ENCODE peak calls at places on chromosomes 3 and 15, in ten cellular contexts. K is upper lobe of right lung, Z is cardiac fibroblast, A is fibroblast of villous mesenchyme, N is left ventricle myocardium inferior, I is OCI-LY7, Y is brain microvascular endothelial cell, O is fibroblast of lung, H is lower lobe of right lung, G is cardiac muscle cell. W is an unnamed sample.
A peak's percentile ranks its signal among the peaks of the same experiment; 100 is the strongest.

GRCh38 chr15:75202251-75203016 is 752 bp downstream of the C15orf39 start:
- DNase-seq in I (peak; percentile 93), K (peak; percentile 91), A (peak; percentile 87), O (peak; percentile 61), H (peak; percentile 91), Z (peak; percentile 75), N (peak; percentile 82), Y (peak; percentile 48), G (peak; percentile 74), W (peak; percentile 85)

GRCh38 chr15:37137221-37137620 is 36.9 kb upstream of the MEIS2 start:
- DNase-seq in K (no peak), I (no peak), Z (no peak), N (no peak), Y (no peak), G (no peak), A (no peak), O (peak; percentile 22), H (no peak), W (no peak)

GRCh38 chr15:58066042-58066867 is 744 bp upstream of the ALDH1A2 start:
- DNase-seq in Z (peak; percentile 51), Y (peak; percentile 6), G (peak; percentile 71), N (peak; percentile 67), I (peak; percentile 9), A (peak; percentile 35), K (peak; percentile 87), H (peak; percentile 81), O (peak; percentile 20), W (peak; percentile 29)

GRCh38 chr3:12758025-12758830 is 831 bp downstream of the TMEM40 start:
- DNase-seq in I (no peak), A (peak; percentile 68), Z (peak; percentile 67), K (no peak), H (peak; percentile 58), Y (peak; percentile 59), N (peak; percentile 34), G (peak; percentile 81), O (peak; percentile 57), W (peak; percentile 64)

GRCh38 chr3:22175899-22176298 is 424.9 kb upstream of the ZNF385D start:
- DNase-seq in O (no peak), N (no peak), A (no peak), Y (no peak), I (no peak), K (no peak), G (peak; percentile 12), Z (peak; percentile 19), H (no peak), W (peak; percentile 5)

GRCh38 chr15:44194397-44195150 is 497 bp downstream of the FRMD5 start:
- DNase-seq in G (peak; percentile 83), I (no peak), K (peak; percentile 68), H (peak; percentile 51), Y (peak; percentile 90), O (peak; percentile 89), N (peak; percentile 18), A (peak; percentile 34), Z (peak; percentile 73), W (peak; percentile 20)

GRCh38 chr3:57756528-57757401 is 656 bp downstream of the SLMAP start:
- DNase-seq in O (peak; percentile 74), Y (peak; percentile 49), N (peak; percentile 35), I (peak; percentile 60), K (peak; percentile 75), G (peak; percentile 58), Z (peak; percentile 75), A (peak; percentile 57), H (peak; percentile 67), W (peak; percentile 64)

GRCh38 chr3:98796334-98796733 is 33.2 kb downstream of the ST3GAL6 start:
- DNase-seq in G (no peak), A (no peak), Y (no peak), Z (no peak), K (no peak), N (no peak), I (no peak), O (no peak), H (no peak), W (no peak)

GRCh38 chr3:22728406-22728805 is 474.7 kb upstream of the UBE2E2 start:
- DNase-seq in N (no peak), I (no peak), K (no peak), Z (no peak), O (no peak), H (no peak), A (no peak), Y (no peak), G (no peak), W (no peak)

GRCh38 chr3:175606650-175607318 is 747.6 kb downstream of the NAALADL2 start:
- DNase-seq in N (no peak), H (no peak), G (no peak), A (no peak), O (peak; percentile 30), I (no peak), Y (no peak), Z (peak; percentile 8), K (no peak), W (no peak)

GRCh38 chr3:47578691-47579632 is at the start of gene CSPG5:
- DNase-seq in A (no peak), O (no peak), Z (no peak), K (peak; percentile 67), N (peak; percentile 28), I (no peak), G (no peak), Y (no peak), H (peak; percentile 50), W (no peak)

GRCh38 chr15:67108122-67108871 is 42.9 kb downstream of the SMAD3 start:
- DNase-seq in K (no peak), Y (no peak), G (no peak), H (no peak), A (peak; percentile 70), I (no peak), Z (peak; percentile 60), O (peak; percentile 49), N (no peak), W (peak; percentile 69)

GRCh38 chr3:13621381-13622221 is 72.7 kb downstream of the FBLN2 start:
- DNase-seq in G (no peak), K (no peak), H (no peak), A (no peak), Y (no peak), O (no peak), N (no peak), Z (no peak), I (no peak), W (peak; percentile 6)

GRCh38 chr15:67456677-67457529 is 64.0 kb upstream of the C15orf61 start:
- DNase-seq in A (peak; percentile 69), G (peak; percentile 70), Y (peak; percentile 55), I (peak; percentile 79), K (peak; percentile 90), Z (peak; percentile 77), H (peak; percentile 88), N (peak; percentile 84), O (peak; percentile 38), W (peak; percentile 65)

GRCh38 chr15:68278345-68279217 is 1.0 kb downstream of the FEM1B start:
- DNase-seq in G (peak; percentile 24), H (no peak), K (no peak), Z (peak; percentile 71), Y (peak; percentile 56), O (peak; percentile 66), N (no peak), I (peak; percentile 29), A (peak; percentile 51), W (no peak)

GRCh38 chr3:58169371-58169770 is 41.4 kb downstream of the DNASE1L3 start:
- DNase-seq in O (no peak), I (no peak), A (no peak), N (no peak), Y (no peak), K (no peak), Z (no peak), G (no peak), H (no peak), W (no peak)

GRCh38 chr15:43383070-43383469 is 12.2 kb downstream of the TUBGCP4 start:
- DNase-seq in A (peak; percentile 72), Z (no peak), Y (no peak), K (no peak), N (no peak), H (no peak), O (peak; percentile 37), I (no peak), G (no peak), W (peak; percentile 19)

GRCh38 chr15:36622247-36622795 is 42.9 kb downstream of the CDIN1 start:
- DNase-seq in H (no peak), Y (no peak), Z (no peak), I (no peak), O (no peak), K (no peak), G (no peak), A (no peak), N (no peak), W (no peak)

GRCh38 chr15:91849749-91850161 is 3.8 kb upstream of the SLCO3A1 start:
- DNase-seq in O (peak; percentile 58), N (no peak), K (no peak), G (peak; percentile 79), Z (peak; percentile 81), I (peak; percentile 63), Y (peak; percentile 18), A (peak; percentile 33), H (no peak), W (peak; percentile 62)
- TF ChIP-seq CTCF in O (peak; percentile 69), N (peak; percentile 68), K (peak; percentile 58), G (peak; percentile 72), Z (peak; percentile 71), I (peak; percentile 80), Y (peak; percentile 71), A (peak; percentile 56), H (peak; percentile 53), W (peak; percentile 85)

GRCh38 chr15:73225358-73226015 is 143.3 kb downstream of the HCN4 start:
- DNase-seq in K (no peak), N (no peak), G (no peak), H (no peak), Z (no peak), A (no peak), O (no peak), I (no peak), Y (no peak), W (no peak)
- H3K4me3 ChIP-seq in K (no peak overlapping the region), N (no peak overlapping the region), G (no peak overlapping the region), H (no peak overlapping the region), Z (no peak overlapping the region), A (no peak overlapping the region), O (no peak overlapping the region), I (no peak overlapping the region), Y (no peak overlapping the region), W (no peak overlapping the region)

GRCh38 chr3:142844339-142844977 is 44.4 kb downstream of the PCOLCE2 start:
- DNase-seq in I (peak; percentile 36), Y (no peak), A (peak; percentile 48), Z (peak; percentile 77), O (peak; percentile 62), G (peak; percentile 58), N (no peak), H (no peak), K (no peak), W (peak; percentile 42)
- TF ChIP-seq CTCF in I (peak; percentile 78), Y (peak; percentile 61), A (peak; percentile 64), Z (peak; percentile 70), O (peak; percentile 57), G (peak; percentile 58), N (peak; percentile 50), H (peak; percentile 32), K (peak; percentile 49), W (peak; percentile 62)

DNA sequence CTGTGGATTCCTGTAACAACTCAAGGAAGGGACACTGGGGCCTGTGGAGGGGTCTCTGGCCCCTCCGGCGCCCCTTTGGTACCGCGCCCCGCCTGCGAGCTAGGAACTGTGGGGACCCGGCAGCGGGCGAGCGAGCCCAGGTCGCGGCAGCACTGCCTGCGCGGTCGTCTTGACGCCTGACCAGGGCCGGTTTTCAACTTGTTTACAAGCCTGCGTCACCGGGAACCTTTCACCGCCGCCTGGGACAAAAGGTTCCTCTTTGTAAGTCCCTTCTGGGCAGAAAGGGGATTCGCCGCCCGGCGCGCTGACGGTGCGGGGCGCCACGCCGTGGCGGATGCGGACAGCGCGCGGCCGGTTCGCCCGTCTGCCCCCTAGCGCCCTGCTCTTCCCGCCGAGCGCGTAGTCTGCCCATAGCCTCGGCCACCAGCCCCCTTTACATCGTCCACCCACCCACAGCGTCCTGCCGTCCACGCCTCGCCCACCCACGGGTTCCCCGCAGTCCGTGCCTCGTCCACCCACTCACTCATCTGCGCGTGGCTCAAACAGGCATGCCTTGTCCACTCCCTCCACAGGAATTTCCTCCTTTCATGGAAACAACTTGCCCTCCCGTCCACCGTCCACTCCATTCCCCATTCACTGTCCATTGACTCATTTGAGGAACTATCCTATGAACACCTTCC is 5.5 kb upstream of the CFAP100 start:
- DNase-seq in I (peak; percentile 81), K (peak; percentile 96), H (peak; percentile 97), G (peak; percentile 94), O (peak; percentile 75), N (peak; percentile 90), Y (peak; percentile 60), A (peak; percentile 92), Z (peak; percentile 89), W (peak; percentile 83)
- H3K4me3 ChIP-seq in I (peak overlapping the region; percentile 48), K (peak overlapping the region; percentile 45), H (peak overlapping the region; percentile 56), G (peak overlapping the region; percentile 18), O (peak overlapping the region; percentile 48), N (peak overlapping the region; percentile 65), Y (peak overlapping the region; percentile 52), A (peak overlapping the region; percentile 45), Z (peak overlapping the region; percentile 33), W (peak overlapping the region; percentile 55)

W was measured in AG10803.